ENCODE peak calls at places on chromosomes 4 and X, in seven cellular contexts. N is posterior cingulate gyrus; D is non-pigmented ciliary epithelial cell; O is HuH-7; Y is testis; W is effector memory CD4-positive, alpha-beta T cell; R is RWPE1. V is an unnamed sample.

GRCh38 chr4:28167411-28167810 is 1306.8 kb downstream of the STIM2 start:
- DNase-seq in N (no peak), D (no peak), O (no peak), Y (no peak), W (no peak), R (peak), V (no peak)

GRCh38 chr4:140718240-140718639 is 37.9 kb downstream of the TBC1D9 start:
- DNase-seq in N (no peak), D (no peak), O (no peak), Y (no peak), W (no peak), R (no peak), V (no peak)

GRCh38 chr4:151540728-151541437 is 131.9 kb downstream of the FHIP1A start:
- DNase-seq in N (no peak), D (peak), O (no peak), Y (no peak), W (no peak), R (peak), V (no peak)

GRCh38 chrX:7603387-7603786 is 239.6 kb upstream of the VCX start:
- DNase-seq in N (no peak), D (no peak), O (no peak), Y (no peak), W (no peak), R (no peak), V (no peak)

GRCh38 chr4:55668449-55668848 is 32.4 kb upstream of the NMU start:
- DNase-seq in N (no peak), D (no peak), O (no peak), Y (no peak), W (no peak), R (no peak), V (no peak)

GRCh38 chr4:30837131-30837539 is 117.0 kb downstream of the PCDH7 start:
- DNase-seq in N (no peak), D (no peak), O (peak), Y (no peak), W (no peak), R (peak), V (no peak)

GRCh38 chr4:153679476-153679875 is 4.6 kb upstream of the TLR2 start:
- DNase-seq in N (no peak), D (no peak), O (no peak), Y (peak), W (no peak), R (no peak), V (no peak)

GRCh38 chr4:38360201-38360600 is 303.8 kb upstream of the KLF3 start:
- DNase-seq in N (no peak), D (no peak), O (no peak), Y (no peak), W (no peak), R (no peak), V (no peak)

GRCh38 chrX:134548257-134548732 is 88.3 kb downstream of the HPRT1 start:
- DNase-seq in N (no peak), D (no peak), O (peak), Y (no peak), W (no peak), R (no peak), V (no peak)

GRCh38 chr4:170281027-170281426 is 191.3 kb upstream of the AADAT start:
- DNase-seq in N (no peak), D (no peak), O (no peak), Y (no peak), W (no peak), R (no peak), V (no peak)

GRCh38 chr4:187321741-187322140 is 598.1 kb upstream of the FAT1 start:
- DNase-seq in N (no peak), D (no peak), O (no peak), Y (no peak), W (no peak), R (no peak), V (no peak)

GRCh38 chr4:151690884-151691283 is 69.9 kb downstream of the GATB start:
- DNase-seq in N (no peak), D (no peak), O (no peak), Y (no peak), W (no peak), R (no peak), V (no peak)

GRCh38 chr4:7693711-7694110 is 245.9 kb downstream of the AFAP1 start:
- DNase-seq in N (no peak), D (no peak), O (no peak), Y (no peak), W (no peak), R (no peak), V (no peak)

GRCh38 chr4:13415068-13415785 is 68.9 kb downstream of the RAB28 start:
- DNase-seq in N (no peak), D (no peak), O (no peak), Y (no peak), W (no peak), R (no peak), V (no peak)

GRCh38 chrX:118116308-118117068 is at the start of gene KLHL13:
- DNase-seq in N (peak), D (no peak), O (peak), Y (peak), W (no peak), R (peak), V (peak)

GRCh38 chr4:45518832-45519231 is 605.0 kb downstream of the GABRG1 start:
- DNase-seq in N (no peak), D (no peak), O (no peak), Y (no peak), W (no peak), R (no peak), V (no peak)

V was measured in hypothalamus.